ENCODE peak calls at places on chromosomes 2 and 18, in seven cellular contexts. X is fibroblast of mammary gland, I is HFFc6, O is psoas muscle, B is endodermal cell, Y is uterus, A is IMR-90. N is an unnamed sample.

GRCh38 chr2:216491757-216492635 is 6.6 kb upstream of the RPL37A start:
- DNase-seq in X (no peak), I (no peak), O (no peak), B (no peak), Y (no peak), A (no peak), N (no peak)

GRCh38 chr2:161488131-161488699 is 72.1 kb downstream of the TBR1 start:
- DNase-seq in X (no peak), I (no peak), O (no peak), B (no peak), Y (no peak), A (no peak), N (no peak)

GRCh38 chr2:180604077-180604476 is 376.3 kb upstream of the UBE2E3 start:
- DNase-seq in X (peak), I (no peak), O (no peak), B (peak), Y (no peak), A (peak), N (peak)

GRCh38 chr2:76080154-76080553 is 369.4 kb upstream of the GCFC2 start:
- DNase-seq in X (no peak), I (no peak), O (no peak), B (peak), Y (no peak), A (no peak), N (no peak)

GRCh38 chr2:215290980-215291599 is 20.8 kb upstream of the ATIC start:
- DNase-seq in X (peak), I (no peak), O (no peak), B (no peak), Y (no peak), A (no peak), N (no peak)

GRCh38 chr2:189658281-189658680 is 3.0 kb upstream of the ASNSD1 start:
- DNase-seq in X (no peak), I (no peak), O (no peak), B (no peak), Y (no peak), A (no peak), N (no peak)

GRCh38 chr18:36769611-36770314 is 59.0 kb downstream of the TPGS2 start:
- DNase-seq in X (no peak), I (no peak), O (peak), B (peak), Y (no peak), A (no peak), N (peak)

GRCh38 chr2:157172239-157172638 is 85.3 kb upstream of the GALNT5 start:
- DNase-seq in X (peak), I (no peak), O (no peak), B (no peak), Y (no peak), A (peak), N (no peak)

GRCh38 chr18:5057348-5058012 is 139.6 kb downstream of the AKAIN1 start:
- DNase-seq in X (peak), I (peak), O (peak), B (peak), Y (peak), A (peak), N (peak)

GRCh38 chr18:9755110-9755509 is 47.0 kb downstream of the RAB31 start:
- DNase-seq in X (no peak), I (no peak), O (no peak), B (no peak), Y (no peak), A (no peak), N (no peak)

GRCh38 chr2:163306647-163307046 is 429.2 kb downstream of the FIGN start:
- DNase-seq in X (no peak), I (no peak), O (no peak), B (no peak), Y (no peak), A (no peak), N (no peak)

GRCh38 chr2:237879991-237880560 is 20.7 kb downstream of the RAMP1 start:
- DNase-seq in X (no peak), I (no peak), O (no peak), B (peak), Y (peak), A (no peak), N (no peak)

GRCh38 chr2:66839551-66840320 is 404.8 kb downstream of the MEIS1 start:
- DNase-seq in X (peak), I (peak), O (no peak), B (no peak), Y (peak), A (peak), N (no peak)

GRCh38 chr2:240462073-240462703 is 26.7 kb downstream of the GPC1 start:
- DNase-seq in X (no peak), I (no peak), O (peak), B (peak), Y (peak), A (no peak), N (no peak)

GRCh38 chr2:194319222-194319992 is 1337.6 kb upstream of the SLC39A10 start:
- DNase-seq in X (no peak), I (no peak), O (no peak), B (peak), Y (no peak), A (no peak), N (no peak)

GRCh38 chr2:15359716-15360531 is 201.2 kb downstream of the NBAS start:
- DNase-seq in X (peak), I (peak), O (no peak), B (no peak), Y (no peak), A (peak), N (no peak)

GRCh38 chr2:144504191-144504590 is 15.7 kb downstream of the ZEB2 start:
- DNase-seq in X (no peak), I (no peak), O (no peak), B (peak), Y (no peak), A (no peak), N (no peak)

GRCh38 chr2:201369762-201370161 is 12.6 kb upstream of the FLACC1 start:
- DNase-seq in X (no peak), I (no peak), O (no peak), B (no peak), Y (no peak), A (no peak), N (no peak)

GRCh38 chr2:1972428-1972827 is 228.1 kb upstream of the PXDN start:
- DNase-seq in X (peak), I (no peak), O (no peak), B (no peak), Y (no peak), A (no peak), N (no peak)

GRCh38 chr2:69088471-69088870 is 75.5 kb downstream of the ANTXR1 start:
- DNase-seq in X (peak), I (no peak), O (no peak), B (no peak), Y (no peak), A (peak), N (no peak)

GRCh38 chr18:12013186-12013916 is 32.0 kb downstream of the IMPA2 start:
- DNase-seq in X (no peak), I (no peak), O (no peak), B (no peak), Y (no peak), A (no peak), N (no peak)

GRCh38 chr2:227816507-227817274 is 3.0 kb downstream of the CCL20 start:
- DNase-seq in X (peak), I (no peak), O (no peak), B (no peak), Y (no peak), A (peak), N (no peak)

GRCh38 chr18:25898965-25899364 is 191.4 kb downstream of the SS18 start:
- DNase-seq in X (no peak), I (no peak), O (no peak), B (no peak), Y (no peak), A (no peak), N (no peak)

DNA sequence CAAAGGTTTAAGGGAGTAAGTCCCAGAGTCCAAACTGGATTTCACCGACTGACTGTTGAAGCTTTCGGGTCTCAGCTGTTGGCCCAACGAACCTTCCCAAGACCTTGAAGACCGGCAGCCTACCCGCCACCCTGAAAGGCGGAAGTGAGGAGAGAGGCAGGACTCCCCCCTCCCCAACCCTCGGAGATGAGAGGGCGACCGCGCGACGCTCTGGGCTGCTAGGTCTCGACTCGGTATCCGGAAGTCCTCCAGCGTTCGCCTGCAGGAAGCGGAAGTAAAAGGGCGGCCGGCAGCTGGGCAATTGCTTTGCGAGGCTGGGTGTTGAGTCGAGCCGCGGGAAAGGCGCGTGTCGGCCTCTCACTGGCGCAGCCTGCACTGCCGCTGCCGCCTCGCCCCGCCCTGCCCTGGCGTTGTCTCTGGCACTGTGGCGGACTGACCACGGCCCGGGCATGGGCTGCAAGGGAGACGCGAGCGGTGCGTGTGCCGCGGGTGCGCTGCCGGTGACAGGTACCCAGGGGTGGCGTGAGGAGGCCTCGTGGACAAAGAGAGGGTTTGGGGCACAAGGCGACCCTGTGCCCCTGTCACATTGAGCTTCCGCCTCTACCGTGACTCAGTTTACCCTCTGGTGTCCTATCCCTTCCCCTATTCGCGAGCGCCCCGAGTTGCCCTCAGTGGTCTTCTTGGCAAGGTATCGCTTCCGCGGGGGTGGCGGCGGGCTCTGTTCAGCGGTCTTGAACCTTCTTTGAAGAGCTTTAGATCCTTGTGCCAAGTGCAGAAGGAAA is at the start of gene UGGT1:
- DNase-seq in X (peak), I (peak), O (peak), B (peak), Y (peak), A (peak), N (peak)
- TF ChIP-seq CTCF in X (no peak), I (no peak), O (no peak), B (no peak), Y (no peak), A (no peak), N (no peak)

DNA sequence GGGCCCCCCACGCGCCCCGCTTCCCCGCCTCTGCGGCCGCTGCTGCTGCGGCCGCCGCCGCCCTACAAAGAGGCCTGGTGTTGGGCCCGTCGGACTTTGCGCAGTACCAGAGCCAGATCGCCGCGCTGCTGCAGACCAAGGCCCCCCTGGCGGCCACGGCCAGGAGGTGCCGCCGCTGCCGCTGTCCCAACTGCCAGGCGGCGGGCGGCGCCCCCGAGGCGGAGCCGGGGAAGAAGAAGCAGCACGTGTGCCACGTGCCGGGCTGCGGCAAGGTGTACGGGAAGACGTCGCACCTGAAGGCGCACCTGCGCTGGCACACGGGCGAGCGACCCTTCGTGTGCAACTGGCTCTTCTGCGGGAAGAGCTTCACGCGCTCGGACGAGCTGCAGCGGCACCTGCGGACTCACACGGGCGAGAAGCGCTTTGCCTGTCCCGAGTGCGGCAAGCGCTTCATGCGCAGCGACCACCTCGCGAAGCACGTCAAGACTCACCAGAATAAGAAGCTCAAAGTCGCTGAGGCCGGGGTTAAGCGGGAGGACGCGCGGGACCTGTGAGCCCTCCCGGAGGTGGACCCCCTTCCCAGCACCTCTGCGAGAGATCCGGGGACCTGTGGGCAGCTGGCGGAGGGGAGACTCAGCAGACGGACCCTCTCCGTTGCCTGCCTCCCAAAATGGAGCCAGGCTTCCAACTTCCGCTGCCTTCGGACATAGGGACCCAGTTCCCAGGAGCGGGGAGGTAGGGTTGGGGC is 1.9 kb downstream of the SP5 start:
- DNase-seq in X (peak), I (no peak), O (peak), B (peak), Y (peak), A (peak), N (peak)
- TF ChIP-seq CTCF in X (no peak), I (no peak), O (peak), B (peak), Y (peak), A (peak), N (peak)

GRCh38 chr2:36534275-36534799 is 63.6 kb downstream of the FEZ2 start:
- DNase-seq in X (no peak), I (no peak), O (no peak), B (no peak), Y (no peak), A (no peak), N (no peak)
- TF ChIP-seq CTCF in X (no peak), I (no peak), O (no peak), B (no peak), Y (no peak), A (no peak), N (no peak)

GRCh38 chr2:37781028-37781427 is 109.6 kb upstream of the CDC42EP3 start:
- DNase-seq in X (peak), I (peak), O (no peak), B (no peak), Y (no peak), A (peak), N (no peak)
- TF ChIP-seq CTCF in X (no peak), I (no peak), O (no peak), B (no peak), Y (no peak), A (no peak), N (no peak)

GRCh38 chr2:8517850-8518480 is 163.9 kb upstream of the ID2 start:
- DNase-seq in X (no peak), I (no peak), O (no peak), B (no peak), Y (no peak), A (no peak), N (no peak)

GRCh38 chr2:8514748-8515389 is 167.0 kb upstream of the ID2 start:
- DNase-seq in X (no peak), I (no peak), O (no peak), B (no peak), Y (no peak), A (no peak), N (no peak)

GRCh38 chr2:8515390-8515761 is 166.5 kb upstream of the ID2 start:
- DNase-seq in X (no peak), I (no peak), O (no peak), B (no peak), Y (peak), A (no peak), N (no peak)

GRCh38 chr2:8514274-8514662 is 167.6 kb upstream of the ID2 start:
- DNase-seq in X (no peak), I (no peak), O (no peak), B (no peak), Y (no peak), A (no peak), N (no peak)

GRCh38 chr2:8515864-8516533 is 165.9 kb upstream of the ID2 start:
- DNase-seq in X (no peak), I (no peak), O (no peak), B (no peak), Y (no peak), A (no peak), N (no peak)
- TF ChIP-seq CTCF in X (no peak), I (no peak), O (no peak), B (no peak), Y (no peak), A (no peak), N (no peak)

GRCh38 chr2:234953116-234954031 is 1.6 kb downstream of the SH3BP4 start:
- DNase-seq in X (peak), I (no peak), O (no peak), B (peak), Y (no peak), A (no peak), N (no peak)

GRCh38 chr2:234955971-234956509 is 4.2 kb downstream of the SH3BP4 start:
- DNase-seq in X (no peak), I (no peak), O (no peak), B (peak), Y (no peak), A (no peak), N (no peak)

GRCh38 chr2:234957533-234958135 is 5.8 kb downstream of the SH3BP4 start:
- DNase-seq in X (peak), I (peak), O (no peak), B (peak), Y (no peak), A (peak), N (no peak)

GRCh38 chr2:234954551-234954992 is 2.8 kb downstream of the SH3BP4 start:
- DNase-seq in X (peak), I (no peak), O (no peak), B (peak), Y (peak), A (peak), N (no peak)

GRCh38 chr2:234955091-234955511 is 3.3 kb downstream of the SH3BP4 start:
- DNase-seq in X (no peak), I (no peak), O (no peak), B (peak), Y (no peak), A (no peak), N (no peak)
- TF ChIP-seq CTCF in X (no peak), I (no peak), O (no peak), B (no peak), Y (no peak), A (no peak), N (no peak)

DNA sequence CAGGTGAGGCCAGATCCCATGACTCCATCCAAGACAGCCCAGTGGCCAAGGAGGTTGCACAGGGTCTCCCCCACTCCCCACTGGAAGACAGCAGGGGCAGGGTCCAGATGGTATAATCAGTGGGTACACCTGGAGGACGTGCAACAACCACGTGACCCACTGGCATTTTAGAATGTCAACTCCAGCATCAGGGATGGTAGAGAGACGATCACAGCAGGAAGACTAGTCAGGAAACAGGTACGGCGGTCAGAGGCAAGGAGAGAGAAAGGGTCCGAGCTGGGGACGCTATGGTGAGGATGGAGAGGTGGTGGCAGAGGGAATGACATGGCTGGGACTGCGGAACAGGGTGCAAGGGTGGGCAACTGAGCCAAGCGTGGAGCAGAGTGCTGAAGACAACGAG is 23.0 kb downstream of the SERTAD2 start:
- DNase-seq in X (no peak), I (no peak), O (no peak), B (peak), Y (no peak), A (no peak), N (no peak)
- TF ChIP-seq CTCF in X (no peak), I (no peak), O (no peak), B (no peak), Y (no peak), A (no peak), N (no peak)

N was measured in endothelial cell.